ENCODE peak calls at places on chromosomes 3 and 15, in seven cellular contexts. S is heart right ventricle, K is cardiac fibroblast, Z is astrocyte of the spinal cord, W is skeletal muscle cell, U is A549, H is right cardiac atrium. P is an unnamed sample.

GRCh38 chr3:16069149-16069922 is 105.1 kb upstream of the GALNT15 start:
- DNase-seq in S (no peak), K (peak), Z (peak), W (peak), U (peak), H (no peak), P (no peak)

GRCh38 chr15:28915041-28915810 is 29.5 kb downstream of the APBA2 start:
- DNase-seq in S (no peak), K (no peak), Z (no peak), W (no peak), U (no peak), H (no peak), P (no peak)

GRCh38 chr3:195697582-195698324 is 23.0 kb upstream of the MUC20 start:
- DNase-seq in S (no peak), K (peak), Z (peak), W (peak), U (peak), H (no peak), P (no peak)

GRCh38 chr3:50480471-50480870 is 23.0 kb downstream of the CACNA2D2 start:
- DNase-seq in S (no peak), K (no peak), Z (no peak), W (no peak), U (no peak), H (no peak), P (no peak)

GRCh38 chr15:40238927-40239591 is at the start of gene PAK6:
- DNase-seq in S (no peak), K (peak), Z (peak), W (no peak), U (peak), H (peak), P (no peak)

GRCh38 chr3:9970020-9970652 is 16.5 kb downstream of the EMC3 start:
- DNase-seq in S (no peak), K (peak), Z (peak), W (no peak), U (no peak), H (no peak), P (no peak)

GRCh38 chr3:65305836-65306235 is 618.0 kb upstream of the ADAMTS9 start:
- DNase-seq in S (no peak), K (no peak), Z (no peak), W (no peak), U (no peak), H (no peak), P (no peak)

GRCh38 chr3:50455133-50455532 is 48.3 kb downstream of the CACNA2D2 start:
- DNase-seq in S (no peak), K (no peak), Z (no peak), W (no peak), U (no peak), H (peak), P (no peak)

GRCh38 chr15:79025201-79025600 is 65.4 kb downstream of the RASGRF1 start:
- DNase-seq in S (no peak), K (no peak), Z (no peak), W (no peak), U (no peak), H (peak), P (no peak)

GRCh38 chr3:169173231-169173630 is 490.3 kb downstream of the MECOM start:
- DNase-seq in S (no peak), K (peak), Z (no peak), W (peak), U (no peak), H (no peak), P (no peak)

GRCh38 chr15:37765809-37766208 is 168.6 kb upstream of the TMCO5A start:
- DNase-seq in S (no peak), K (no peak), Z (peak), W (no peak), U (no peak), H (no peak), P (peak)

GRCh38 chr3:140234256-140234655 is 299.3 kb downstream of the CLSTN2 start:
- DNase-seq in S (no peak), K (no peak), Z (no peak), W (no peak), U (no peak), H (no peak), P (no peak)

GRCh38 chr3:197363553-197364409 is 65.4 kb upstream of the DLG1 start:
- DNase-seq in S (no peak), K (no peak), Z (no peak), W (no peak), U (no peak), H (no peak), P (no peak)

GRCh38 chr3:172848910-172849309 is 98.4 kb downstream of the ECT2 start:
- DNase-seq in S (no peak), K (peak), Z (peak), W (peak), U (no peak), H (no peak), P (no peak)

GRCh38 chr3:36911990-36912804 is 32.7 kb downstream of the TRANK1 start:
- DNase-seq in S (no peak), K (peak), Z (peak), W (peak), U (peak), H (no peak), P (no peak)

GRCh38 chr3:174862666-174863065 is 3.5 kb downstream of the NAALADL2 start:
- DNase-seq in S (no peak), K (peak), Z (no peak), W (no peak), U (no peak), H (no peak), P (no peak)

GRCh38 chr3:37676885-37677284 is 184.8 kb upstream of the CTDSPL start:
- DNase-seq in S (no peak), K (no peak), Z (no peak), W (no peak), U (no peak), H (no peak), P (no peak)

GRCh38 chr3:141426404-141427034 is 58.2 kb downstream of the ZBTB38 start:
- DNase-seq in S (peak), K (peak), Z (peak), W (no peak), U (no peak), H (peak), P (peak)

GRCh38 chr3:52896613-52897012 is 735 bp downstream of the STIMATE start:
- DNase-seq in S (no peak), K (no peak), Z (no peak), W (no peak), U (no peak), H (no peak), P (no peak)

GRCh38 chr3:21645121-21645897 is 105.7 kb downstream of the ZNF385D start:
- DNase-seq in S (peak), K (peak), Z (peak), W (no peak), U (no peak), H (peak), P (peak)

GRCh38 chr3:133895208-133896001 is at the start of gene RAB6B:
- DNase-seq in S (peak), K (peak), Z (peak), W (no peak), U (no peak), H (peak), P (peak)

GRCh38 chr3:52524752-52525661 is 8.7 kb downstream of the NT5DC2 start:
- DNase-seq in S (peak), K (no peak), Z (no peak), W (no peak), U (no peak), H (peak), P (peak)

GRCh38 chr15:82882250-82882928 is 70.1 kb downstream of the HOMER2 start:
- DNase-seq in S (no peak), K (no peak), Z (no peak), W (peak), U (no peak), H (no peak), P (no peak)

GRCh38 chr3:127672429-127673190 is at the start of gene ABTB1:
- DNase-seq in S (peak), K (peak), Z (peak), W (no peak), U (peak), H (peak), P (peak)

GRCh38 chr15:50824507-50824906 is 59.0 kb upstream of the SPPL2A start:
- DNase-seq in S (no peak), K (no peak), Z (no peak), W (no peak), U (no peak), H (no peak), P (no peak)

GRCh38 chr15:51223771-51224229 is 114.6 kb downstream of the CYP19A1 start:
- DNase-seq in S (no peak), K (peak), Z (peak), W (peak), U (no peak), H (no peak), P (no peak)

GRCh38 chr3:184808021-184808420 is 3.9 kb upstream of the VPS8 start:
- DNase-seq in S (no peak), K (no peak), Z (no peak), W (no peak), U (no peak), H (no peak), P (no peak)

GRCh38 chr15:40090774-40091455 is 17.8 kb downstream of the BMF start:
- DNase-seq in S (no peak), K (no peak), Z (no peak), W (no peak), U (no peak), H (peak), P (peak)

GRCh38 chr3:71584216-71585061 is 911 bp upstream of the FOXP1 start:
- DNase-seq in S (peak), K (peak), Z (peak), W (no peak), U (no peak), H (peak), P (peak)

GRCh38 chr3:11950576-11950975 is 53.6 kb upstream of the SYN2 start:
- DNase-seq in S (no peak), K (no peak), Z (no peak), W (no peak), U (no peak), H (no peak), P (no peak)

GRCh38 chr3:56125358-56126005 is 342.8 kb downstream of the ERC2 start:
- DNase-seq in S (no peak), K (peak), Z (peak), W (no peak), U (peak), H (peak), P (peak)

GRCh38 chr3:36957862-36958686 is 13.2 kb upstream of the TRANK1 start:
- DNase-seq in S (no peak), K (no peak), Z (peak), W (peak), U (peak), H (no peak), P (no peak)

P was measured in Right ventricle myocardium superior.